ENCODE peak calls at places on chromosomes 4 and X, in seven cellular contexts. T, D, B, H, Y, W and A are unnamed samples.

GRCh38 chrX:111047575-111047974 is 48.4 kb upstream of the PAK3 start:
- DNase-seq in W (no peak), T (no peak), Y (no peak), D (no peak), H (no peak), B (no peak), A (no peak)

GRCh38 chrX:20267924-20268701 is 1.4 kb upstream of the RPS6KA3 start:
- DNase-seq in T (no peak), B (peak; percentile 74), W (peak; percentile 86), Y (no peak), H (peak; percentile 84), D (no peak), A (peak; percentile 47)

GRCh38 chr4:99998062-99998880 is 48.2 kb upstream of the H2AZ1 start:
- DNase-seq in Y (no peak), W (no peak), D (peak; percentile 62), H (no peak), B (no peak), T (peak; percentile 24), A (peak; percentile 25)

GRCh38 chr4:122456228-122457106 is at the start of gene IL2:
- DNase-seq in H (no peak), W (no peak), T (no peak), B (no peak), Y (no peak), D (no peak), A (no peak)

GRCh38 chr4:110678517-110678916 is 55.6 kb upstream of the PITX2 start:
- DNase-seq in W (no peak), T (no peak), D (no peak), Y (no peak), B (no peak), H (no peak), A (no peak)

GRCh38 chr4:54032558-54033135 is 31.8 kb downstream of the CHIC2 start:
- DNase-seq in D (no peak), Y (no peak), B (no peak), T (no peak), H (peak; percentile 15), W (no peak), A (no peak)

GRCh38 chr4:140861359-140862181 is 105.4 kb upstream of the TBC1D9 start:
- DNase-seq in T (peak; percentile 46), Y (peak; percentile 82), W (peak; percentile 86), D (peak; percentile 91), H (no peak), B (no peak), A (peak; percentile 43)

GRCh38 chrX:126489141-126489540 is 63.5 kb downstream of the DCAF12L1 start:
- DNase-seq in W (no peak), T (no peak), Y (no peak), B (no peak), D (no peak), H (no peak), A (no peak)

GRCh38 chr4:101321481-101322042 is 25.8 kb downstream of the PPP3CA start:
- DNase-seq in T (no peak), Y (no peak), W (no peak), B (no peak), H (no peak), D (no peak), A (no peak)

GRCh38 chr4:138192113-138192512 is 50.0 kb downstream of the SLC7A11 start:
- DNase-seq in Y (no peak), H (no peak), B (no peak), W (no peak), D (peak; percentile 67), T (peak; percentile 4), A (no peak)

DNA sequence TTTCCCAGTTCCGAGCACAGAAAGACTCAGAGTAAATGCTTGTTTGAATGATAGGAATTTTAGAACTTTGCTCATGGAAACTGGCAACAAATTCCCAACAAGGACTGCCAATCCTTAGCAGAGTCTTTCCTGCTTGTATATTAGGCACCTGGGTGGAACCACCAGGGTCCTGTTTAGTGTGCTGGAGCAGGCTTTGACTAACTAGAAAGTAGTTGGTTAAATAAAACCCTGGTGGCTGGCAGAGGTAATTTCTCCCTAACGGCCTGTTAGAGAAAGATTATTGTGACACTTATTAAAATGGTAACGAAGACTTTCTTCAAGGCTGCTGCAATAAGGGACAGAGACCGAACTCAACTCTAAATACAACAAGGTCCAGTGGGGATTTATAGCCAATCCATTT is 103.6 kb upstream of the TEX13D start:
- DNase-seq in W (no peak), B (no peak), H (no peak), Y (no peak), D (no peak), T (no peak), A (no peak)
- TF ChIP-seq CTCF in W (no peak), B (no peak), H (no peak), Y (no peak), D (no peak), T (no peak), A (no peak)

GRCh38 chr4:142493255-142493976 is 352.7 kb downstream of the INPP4B start:
- DNase-seq in W (no peak), T (no peak), H (no peak), B (no peak), D (peak; percentile 3), Y (no peak), A (no peak)
- TF ChIP-seq CTCF in W (no peak), T (no peak), H (no peak), B (no peak), D (no peak), Y (no peak), A (no peak)

GRCh38 chr4:71494539-71494938 is 155.7 kb downstream of the SLC4A4 start:
- DNase-seq in W (no peak), T (no peak), B (no peak), D (no peak), Y (no peak), H (no peak), A (no peak)
- TF ChIP-seq CTCF in W (no peak), T (no peak), B (no peak), D (no peak), Y (no peak), H (no peak), A (no peak)

DNA sequence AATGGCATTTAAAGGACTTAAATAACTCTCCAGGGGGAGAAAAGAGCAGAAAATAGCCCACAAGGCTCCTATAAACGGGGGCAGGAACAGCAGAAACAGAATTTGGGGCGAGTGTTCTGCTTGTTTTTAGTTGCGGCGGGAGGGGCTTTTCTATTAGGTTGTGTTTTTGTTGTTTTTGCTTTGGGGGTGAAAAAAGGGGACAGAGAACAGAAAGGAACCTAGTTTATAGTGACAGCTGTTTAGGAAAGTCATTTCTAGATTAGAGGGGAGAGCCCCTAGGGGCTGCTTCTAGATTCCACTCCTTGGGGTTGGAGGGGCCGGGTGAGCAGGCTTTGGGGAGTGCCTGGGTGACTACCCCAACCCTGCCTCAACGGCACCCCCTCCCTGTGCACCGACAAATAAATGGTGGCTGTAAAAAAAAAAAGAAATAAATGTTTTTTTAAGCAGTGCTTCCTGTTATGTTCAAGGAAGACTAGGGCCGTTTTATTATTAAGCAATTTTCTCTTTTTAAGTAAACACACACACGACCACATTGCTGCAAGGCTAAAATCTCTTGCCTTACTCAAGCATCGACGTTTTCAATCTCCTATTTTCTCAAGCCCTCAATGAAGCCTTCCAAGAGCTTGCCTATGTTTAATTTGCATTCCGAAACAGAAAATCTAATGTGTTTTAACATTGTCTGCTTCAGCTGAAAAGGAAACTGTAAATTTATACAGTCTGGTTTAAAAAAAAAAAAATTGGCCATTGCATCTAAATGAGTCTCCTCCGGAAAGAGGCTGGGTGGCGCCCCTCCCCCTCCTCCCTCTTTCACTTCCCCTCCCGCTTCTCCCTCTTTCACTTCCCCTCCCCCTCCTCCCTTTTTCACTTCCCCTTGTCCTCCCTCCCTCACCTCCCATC is 123.3 kb upstream of the TBL1X start:
- DNase-seq in W (peak; percentile 84), H (no peak), D (peak; percentile 69), B (no peak), Y (no peak), T (no peak), A (peak; percentile 76)
- TF ChIP-seq CTCF in W (no peak), H (no peak), D (no peak), B (no peak), Y (no peak), T (peak; percentile 4), A (no peak)